ENCODE peak calls at places on chromosome 5, in four cellular contexts. K is EL, A is LoVo, M is NCI-H1105. W is an unnamed sample.

GRCh38 chr5:106784846-106785245 is 885.9 kb downstream of the EFNA5 start:
- DNase-seq in K (no peak), A (no peak), M (no peak), W (no peak)

GRCh38 chr5:131209175-131209505 is 38.4 kb downstream of the LYRM7 start:
- DNase-seq in K (no peak), A (no peak), M (no peak), W (no peak)

GRCh38 chr5:38267372-38267771 is 9.0 kb downstream of the EGFLAM start:
- DNase-seq in K (no peak), A (no peak), M (no peak), W (no peak)

GRCh38 chr5:10548418-10549122 is 15.3 kb upstream of the ANKRD33B start:
- DNase-seq in K (no peak), A (no peak), M (no peak), W (no peak)

GRCh38 chr5:15526413-15526812 is 26.4 kb downstream of the FBXL7 start:
- DNase-seq in K (no peak), A (no peak), M (no peak), W (no peak)

GRCh38 chr5:176851871-176852270 is 41.5 kb downstream of the UNC5A start:
- DNase-seq in K (no peak), A (no peak), M (peak; percentile 87), W (peak; percentile 31)

GRCh38 chr5:96809898-96810297 is 2.2 kb upstream of the ERAP1 start:
- DNase-seq in K (no peak), A (no peak), M (no peak), W (no peak)

GRCh38 chr5:137836997-137837396 is 30.7 kb upstream of the MYOT start:
- DNase-seq in K (peak; percentile 8), A (no peak), M (no peak), W (peak; percentile 84)

GRCh38 chr5:174751154-174751990 is 27.0 kb downstream of the MSX2 start:
- DNase-seq in K (peak; percentile 20), A (no peak), M (peak; percentile 61), W (peak; percentile 31)

GRCh38 chr5:53334431-53334941 is 145.9 kb upstream of the FST start:
- DNase-seq in K (peak; percentile 79), A (no peak), M (no peak), W (no peak)

GRCh38 chr5:105961572-105961971 is 1709.2 kb downstream of the EFNA5 start:
- DNase-seq in K (no peak), A (no peak), M (no peak), W (no peak)

GRCh38 chr5:110880413-110880812 is 141.6 kb downstream of the SLC25A46 start:
- DNase-seq in K (peak; percentile 83), A (peak; percentile 25), M (no peak), W (peak; percentile 52)

GRCh38 chr5:141951341-141951781 is 6.6 kb downstream of the PCDH12 start:
- DNase-seq in K (no peak), A (no peak), M (no peak), W (no peak)

GRCh38 chr5:163997965-163998364 is 492.5 kb downstream of the MAT2B start:
- DNase-seq in K (no peak), A (no peak), M (no peak), W (no peak)

GRCh38 chr5:114390431-114390830 is 28.6 kb downstream of the KCNN2 start:
- DNase-seq in K (no peak), A (no peak), M (no peak), W (no peak)

GRCh38 chr5:93868851-93869250 is 127.5 kb upstream of the POU5F2 start:
- DNase-seq in K (no peak), A (no peak), M (no peak), W (no peak)